ENCODE peak calls at places on chromosomes 2 and 18, in five cellular contexts. U, S, C, D and H are unnamed samples.

GRCh38 chr2:207498427-207498826 is 31.3 kb upstream of the CREB1 start:
- DNase-seq in U (no peak), S (no peak), C (no peak), D (no peak), H (no peak)

GRCh38 chr2:190759749-190760213 is 110.9 kb downstream of the NAB1 start:
- DNase-seq in U (peak; percentile 69), S (no peak), C (peak; percentile 87), D (peak; percentile 91), H (no peak)

GRCh38 chr2:153872311-153873061 is 764 bp downstream of the GALNT13 start:
- DNase-seq in U (no peak), S (no peak), C (no peak), D (no peak), H (peak; percentile 35)

GRCh38 chr2:215950009-215950408 is 63.3 kb downstream of the MREG start:
- DNase-seq in U (no peak), S (no peak), C (peak; percentile 67), D (peak; percentile 75), H (no peak)

GRCh38 chr2:23536326-23536725 is 151.3 kb downstream of the KLHL29 start:
- DNase-seq in U (no peak), S (no peak), C (no peak), D (no peak), H (no peak)

GRCh38 chr2:219987830-219988229 is 360.4 kb downstream of the SLC4A3 start:
- DNase-seq in U (no peak), S (no peak), C (peak; percentile 93), D (peak; percentile 90), H (no peak)

GRCh38 chr2:74792282-74792681 is 41.6 kb upstream of the HK2 start:
- DNase-seq in U (no peak), S (no peak), C (no peak), D (no peak), H (no peak)

GRCh38 chr2:31877008-31877407 is 133.8 kb downstream of the MEMO1 start:
- DNase-seq in U (no peak), S (no peak), C (peak; percentile 73), D (peak; percentile 40), H (no peak)

GRCh38 chr2:232687382-232688160 is 9.6 kb upstream of the GIGYF2 start:
- DNase-seq in U (no peak), S (peak; percentile 28), C (no peak), D (no peak), H (no peak)

GRCh38 chr2:151782378-151783132 is 45.7 kb downstream of the ARL5A start:
- DNase-seq in U (no peak), S (no peak), C (no peak), D (no peak), H (no peak)

GRCh38 chr2:12612168-12612567 is 104.6 kb upstream of the TRIB2 start:
- DNase-seq in U (no peak), S (no peak), C (no peak), D (no peak), H (no peak)

GRCh38 chr2:201860541-201861154 is 54.3 kb downstream of the CDK15 start:
- DNase-seq in U (no peak), S (no peak), C (peak; percentile 93), D (peak; percentile 82), H (peak; percentile 48)

DNA sequence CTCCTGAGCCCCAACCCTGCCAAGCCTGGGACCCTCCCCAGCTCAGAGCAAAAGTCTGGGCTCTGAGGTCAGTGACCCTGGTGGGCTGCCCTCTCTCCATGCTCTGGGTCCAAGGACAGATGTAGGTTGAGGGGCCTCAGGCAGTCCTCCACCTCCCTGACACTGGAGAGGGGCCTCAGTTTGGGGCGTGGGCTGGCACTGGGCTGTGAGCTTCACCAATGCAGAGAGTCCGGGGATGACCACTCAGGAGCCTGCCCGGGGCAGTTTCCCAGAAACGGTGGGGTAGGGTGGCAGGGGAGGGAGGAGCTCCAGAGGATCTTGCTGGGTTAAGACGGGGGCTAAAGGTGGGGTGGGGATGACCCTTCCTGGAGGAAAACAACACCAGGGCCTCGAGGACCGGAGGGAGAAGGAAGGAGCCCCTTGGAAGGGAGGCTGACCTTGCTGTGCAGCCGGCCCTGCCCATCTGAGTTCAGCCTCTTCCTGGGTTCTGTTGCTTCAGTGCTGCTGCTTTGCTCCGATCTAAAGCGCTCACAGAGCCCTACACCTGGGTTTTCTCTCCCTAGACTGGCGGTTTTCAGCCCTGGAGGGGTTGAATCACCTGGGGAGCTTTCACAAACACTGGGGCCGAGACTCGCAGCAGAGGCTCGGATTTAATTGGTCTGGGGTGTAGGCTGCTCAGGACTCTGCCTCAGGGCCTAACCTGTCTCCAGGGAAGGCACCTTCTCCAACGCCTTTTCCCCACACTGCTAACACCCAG is 40.7 kb upstream of the SMAD7 start:
- DNase-seq in U (no peak), S (no peak), C (no peak), D (no peak), H (no peak)
- TF ChIP-seq CTCF in U (no peak), S (no peak), C (no peak), D (no peak), H (no peak)

GRCh38 chr2:8756230-8756629 is 74.4 kb downstream of the ID2 start:
- DNase-seq in U (no peak), S (no peak), C (no peak), D (no peak), H (no peak)

GRCh38 chr2:8767324-8767723 is 70.1 kb downstream of the KIDINS220 start:
- DNase-seq in U (no peak), S (no peak), C (no peak), D (no peak), H (no peak)

GRCh38 chr2:8761529-8762164 is 75.8 kb downstream of the KIDINS220 start:
- DNase-seq in U (no peak), S (no peak), C (peak; percentile 60), D (peak; percentile 62), H (no peak)
- TF ChIP-seq CTCF in U (peak; percentile 65), S (peak; percentile 32), C (peak; percentile 66), D (peak; percentile 44), H (peak; percentile 52)

DNA sequence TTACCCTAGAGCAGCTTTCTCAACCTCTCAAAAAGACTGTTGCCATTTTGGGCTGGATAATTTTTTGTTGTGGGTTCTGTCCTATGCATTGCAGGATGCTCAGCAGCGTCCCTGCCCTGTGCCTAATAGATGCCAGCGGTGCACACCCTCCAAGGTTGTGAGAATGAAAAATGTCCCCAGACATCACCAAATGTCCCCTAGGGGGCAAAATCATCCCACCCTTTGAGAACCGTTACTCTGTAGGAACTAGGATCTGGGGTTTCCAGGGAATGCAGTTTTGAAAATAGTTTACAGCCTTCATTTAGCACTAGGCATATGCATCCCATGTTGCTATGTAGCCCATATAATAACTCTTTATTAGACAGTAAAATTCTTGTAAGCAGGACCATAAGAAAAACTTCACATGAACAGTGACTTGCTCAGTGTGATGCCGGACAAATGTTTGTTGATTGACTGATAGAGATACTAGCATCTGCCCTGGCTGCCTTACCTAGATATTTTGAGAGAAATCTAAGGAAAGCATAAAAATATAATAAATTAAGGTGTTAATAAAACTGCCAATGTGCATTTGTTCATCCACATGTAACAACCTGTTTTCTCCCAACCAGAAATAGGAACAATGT is 79.2 kb upstream of the EPC2 start:
- DNase-seq in U (no peak), S (no peak), C (no peak), D (peak; percentile 12), H (no peak)
- TF ChIP-seq CTCF in U (peak; percentile 41), S (no peak), C (no peak), D (peak; percentile 19), H (peak; percentile 10)

DNA sequence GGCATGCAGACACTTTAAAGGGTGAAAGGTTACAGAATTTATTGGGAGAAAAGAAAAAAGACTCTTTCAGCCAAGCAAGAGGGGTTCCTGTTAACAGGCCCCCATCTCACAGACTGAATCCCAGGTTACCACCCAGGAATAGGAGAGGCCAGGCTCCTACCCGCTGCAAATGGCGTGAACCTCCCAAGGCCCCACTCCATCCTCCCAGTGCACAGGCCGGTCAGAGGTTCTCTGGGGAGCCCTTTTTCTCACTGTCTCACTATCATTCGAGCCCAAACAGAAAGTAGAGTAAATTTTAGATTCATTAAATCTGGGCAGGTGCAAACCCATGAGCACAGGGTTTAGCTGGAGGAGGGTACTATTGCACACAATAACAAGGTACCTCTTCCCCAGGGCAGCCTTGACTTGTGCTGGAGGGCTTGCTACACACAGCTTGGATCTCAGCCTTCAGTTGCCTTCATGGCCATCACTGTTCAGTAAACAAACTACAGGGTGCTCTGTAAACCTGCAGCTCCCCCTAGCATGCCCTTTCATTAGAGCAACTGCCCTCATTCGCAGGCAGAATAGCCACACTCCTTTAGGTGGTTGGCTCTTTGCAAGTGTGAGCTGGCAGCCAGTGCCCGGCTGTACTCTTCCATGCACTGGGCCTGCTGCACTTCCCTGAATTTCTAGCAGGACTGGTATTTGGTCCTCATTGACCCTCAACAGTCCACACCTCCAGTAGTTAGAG is 7.3 kb upstream of the PLEK start:
- DNase-seq in U (peak; percentile 16), S (no peak), C (peak; percentile 58), D (peak; percentile 66), H (no peak)
- TF ChIP-seq CTCF in U (peak; percentile 64), S (peak; percentile 19), C (peak; percentile 63), D (peak; percentile 63), H (peak; percentile 28)

GRCh38 chr2:238139141-238139840 is 823 bp downstream of the KLHL30 start:
- DNase-seq in U (no peak), S (no peak), C (no peak), D (no peak), H (peak; percentile 47)
- TF ChIP-seq CTCF in U (peak; percentile 49), S (peak; percentile 46), C (peak; percentile 29), D (peak; percentile 44), H (peak; percentile 69)

DNA sequence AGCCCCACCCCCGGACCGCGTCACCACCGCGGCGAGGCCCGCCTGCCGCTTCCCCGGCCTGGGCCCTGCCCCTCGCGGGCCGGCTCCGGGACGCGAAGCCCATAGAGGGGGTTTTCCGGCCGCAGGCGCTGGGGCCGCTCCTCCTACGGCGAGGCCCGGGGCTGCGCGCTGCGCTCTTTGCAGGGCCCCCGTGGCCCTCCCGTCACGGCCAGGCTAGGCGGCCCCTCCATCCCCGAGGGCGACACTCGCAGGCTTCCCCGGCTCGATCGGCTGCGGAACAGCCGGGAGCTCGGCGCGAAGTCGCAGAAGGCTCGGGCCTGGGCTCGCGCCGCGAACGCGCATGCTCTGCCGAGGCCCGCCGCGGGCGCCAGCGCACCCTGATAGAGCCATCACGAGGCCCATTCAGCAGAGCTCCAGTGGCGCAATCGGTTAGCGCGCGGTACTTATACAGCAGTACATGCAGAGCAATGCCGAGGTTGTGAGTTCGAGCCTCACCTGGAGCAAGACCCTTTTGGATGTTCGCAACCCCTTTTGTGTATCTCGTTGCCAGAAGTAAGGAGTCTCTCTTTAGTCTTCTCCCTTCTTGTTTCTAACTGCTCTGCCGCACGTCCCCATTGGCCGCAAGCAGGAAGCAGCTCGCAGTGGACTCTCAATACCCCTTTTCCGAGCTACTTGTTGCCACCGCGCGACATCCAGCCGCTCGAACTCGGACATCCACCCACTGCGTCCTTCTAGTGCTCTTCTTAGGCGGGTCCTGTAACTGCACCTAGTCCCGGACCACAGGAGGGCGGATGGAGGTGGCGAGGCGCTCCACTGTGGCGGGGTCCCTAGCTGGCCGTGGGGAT is 18.0 kb upstream of the HAAO start:
- DNase-seq in U (peak; percentile 85), S (peak; percentile 98), C (peak; percentile 97), D (peak; percentile 98), H (peak; percentile 94)
- TF ChIP-seq CTCF in U (no peak), S (no peak), C (no peak), D (peak; percentile 7), H (no peak)

DNA sequence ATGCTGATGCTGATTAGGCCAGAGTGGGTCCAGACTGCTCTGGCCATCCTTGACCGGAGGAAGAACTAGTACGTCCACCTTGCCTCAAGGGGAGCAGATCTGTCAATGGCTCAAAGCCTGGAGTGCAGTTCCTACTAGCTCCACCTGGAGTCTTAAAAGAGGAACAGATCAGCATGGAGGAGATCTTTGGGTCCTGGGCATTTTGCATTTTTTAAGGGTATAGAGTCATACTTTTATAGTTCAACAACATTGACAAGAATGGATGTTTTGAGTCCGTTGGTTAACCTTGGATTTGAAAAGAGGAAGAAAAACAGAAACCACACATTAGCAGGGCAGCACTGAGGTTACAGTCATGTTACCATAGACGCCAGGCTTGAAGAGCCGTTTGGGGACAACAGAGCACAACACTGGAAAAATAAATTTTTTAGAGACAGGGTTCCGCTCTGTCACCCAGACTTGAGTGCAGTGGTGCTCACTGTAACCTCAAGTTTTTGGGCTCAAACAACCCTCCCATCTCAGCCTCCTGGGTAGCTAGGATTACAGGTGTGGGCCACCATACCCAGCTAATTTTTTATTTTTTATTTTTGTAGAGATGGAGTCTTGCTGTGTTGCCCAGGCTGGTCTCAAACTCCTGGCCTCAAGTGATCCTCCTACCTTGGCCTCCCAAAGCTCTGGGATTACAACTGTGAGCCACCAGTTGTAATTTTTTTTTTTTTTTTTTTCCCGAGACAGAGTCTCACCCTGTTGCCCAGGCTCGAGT is 78.5 kb downstream of the PRKCE start:
- DNase-seq in U (no peak), S (no peak), C (no peak), D (peak; percentile 22), H (no peak)
- TF ChIP-seq CTCF in U (peak; percentile 22), S (no peak), C (no peak), D (peak; percentile 47), H (peak; percentile 13)